ENCODE peak calls at places on chromosomes 5 and 9, in seven cellular contexts. One of them, this sample, is unnamed. For H3K4me1, the result is how much of the 10 kb centered on the place peaks cover.

GRCh38 chr5:151628112-151628823 is 37.1 kb upstream of the FAT2 start:
- DNase-seq in kidney: no peak
- DNase-seq in ascending aorta: no peak
- DNase-seq in left ventricle myocardium inferior: no peak
- DNase-seq in foreskin keratinocyte: peak
- DNase-seq in transverse colon: no peak
- DNase-seq in mammary epithelial cell: peak
- DNase-seq in this sample: no peak

GRCh38 chr5:312845-313244 is 8.7 kb upstream of the AHRR start:
- DNase-seq in transverse colon: no peak
- DNase-seq in mammary epithelial cell: no peak
- DNase-seq in foreskin keratinocyte: no peak
- DNase-seq in kidney: no peak
- DNase-seq in ascending aorta: no peak
- DNase-seq in left ventricle myocardium inferior: peak
- DNase-seq in this sample: no peak

GRCh38 chr5:113166710-113167366 is 190.2 kb downstream of the DCP2 start:
- DNase-seq in mammary epithelial cell: peak
- DNase-seq in left ventricle myocardium inferior: no peak
- DNase-seq in transverse colon: no peak
- DNase-seq in foreskin keratinocyte: peak
- DNase-seq in ascending aorta: no peak
- DNase-seq in kidney: no peak
- DNase-seq in this sample: no peak

GRCh38 chr9:116495725-116496124 is 191.4 kb upstream of the TRIM32 start:
- DNase-seq in transverse colon: no peak
- DNase-seq in left ventricle myocardium inferior: no peak
- DNase-seq in foreskin keratinocyte: no peak
- DNase-seq in ascending aorta: no peak
- DNase-seq in mammary epithelial cell: no peak
- DNase-seq in kidney: no peak
- DNase-seq in this sample: no peak

GRCh38 chr5:157602505-157602904 is 26.9 kb upstream of the ADAM19 start:
- DNase-seq in ascending aorta: no peak
- DNase-seq in transverse colon: no peak
- DNase-seq in kidney: no peak
- DNase-seq in foreskin keratinocyte: peak
- DNase-seq in left ventricle myocardium inferior: no peak
- DNase-seq in mammary epithelial cell: peak
- DNase-seq in this sample: no peak

GRCh38 chr9:136004712-136005111 is 43.5 kb upstream of the UBAC1 start:
- DNase-seq in ascending aorta: no peak
- DNase-seq in kidney: no peak
- DNase-seq in foreskin keratinocyte: no peak
- DNase-seq in mammary epithelial cell: no peak
- DNase-seq in transverse colon: no peak
- DNase-seq in left ventricle myocardium inferior: no peak
- DNase-seq in this sample: no peak

GRCh38 chr5:119708076-119708790 is 78.9 kb downstream of the FAM170A start:
- DNase-seq in foreskin keratinocyte: no peak
- DNase-seq in kidney: no peak
- DNase-seq in left ventricle myocardium inferior: no peak
- DNase-seq in mammary epithelial cell: peak
- DNase-seq in transverse colon: no peak
- DNase-seq in ascending aorta: no peak
- DNase-seq in this sample: no peak

GRCh38 chr5:50553560-50553984 is 112.5 kb upstream of the EMB start:
- DNase-seq in ascending aorta: no peak
- DNase-seq in transverse colon: no peak
- DNase-seq in mammary epithelial cell: peak
- DNase-seq in foreskin keratinocyte: peak
- DNase-seq in kidney: no peak
- DNase-seq in left ventricle myocardium inferior: no peak
- DNase-seq in this sample: no peak

GRCh38 chr5:1229822-1230221 is 4.6 kb downstream of the SLC6A18 start:
- DNase-seq in ascending aorta: no peak
- DNase-seq in kidney: no peak
- DNase-seq in transverse colon: no peak
- DNase-seq in left ventricle myocardium inferior: no peak
- DNase-seq in mammary epithelial cell: no peak
- DNase-seq in foreskin keratinocyte: no peak
- DNase-seq in this sample: no peak

GRCh38 chr9:92245005-92245797 is 48.3 kb downstream of the IARS1 start:
- DNase-seq in ascending aorta: no peak
- DNase-seq in kidney: no peak
- DNase-seq in foreskin keratinocyte: peak
- DNase-seq in mammary epithelial cell: peak
- DNase-seq in left ventricle myocardium inferior: no peak
- DNase-seq in transverse colon: no peak
- DNase-seq in this sample: no peak

GRCh38 chr5:95643152-95643551 is 3.4 kb upstream of the RFESD start:
- DNase-seq in mammary epithelial cell: no peak
- DNase-seq in transverse colon: no peak
- DNase-seq in left ventricle myocardium inferior: no peak
- DNase-seq in foreskin keratinocyte: no peak
- DNase-seq in ascending aorta: no peak
- DNase-seq in kidney: no peak
- DNase-seq in this sample: no peak

GRCh38 chr5:95638632-95639031 is 7.9 kb upstream of the RFESD start:
- DNase-seq in left ventricle myocardium inferior: no peak
- DNase-seq in transverse colon: no peak
- DNase-seq in mammary epithelial cell: no peak
- DNase-seq in foreskin keratinocyte: no peak
- DNase-seq in ascending aorta: no peak
- DNase-seq in kidney: no peak
- DNase-seq in this sample: no peak

GRCh38 chr5:95644351-95645042 is 2.1 kb upstream of the RFESD start:
- DNase-seq in kidney: no peak
- DNase-seq in foreskin keratinocyte: peak
- DNase-seq in left ventricle myocardium inferior: no peak
- DNase-seq in transverse colon: peak
- DNase-seq in ascending aorta: no peak
- DNase-seq in mammary epithelial cell: peak
- DNase-seq in this sample: no peak

GRCh38 chr5:95646569-95647330 is at the start of gene RFESD:
- DNase-seq in ascending aorta: peak
- DNase-seq in left ventricle myocardium inferior: peak
- DNase-seq in mammary epithelial cell: peak
- DNase-seq in kidney: peak
- DNase-seq in foreskin keratinocyte: peak
- DNase-seq in transverse colon: peak
- DNase-seq in this sample: peak

DNA sequence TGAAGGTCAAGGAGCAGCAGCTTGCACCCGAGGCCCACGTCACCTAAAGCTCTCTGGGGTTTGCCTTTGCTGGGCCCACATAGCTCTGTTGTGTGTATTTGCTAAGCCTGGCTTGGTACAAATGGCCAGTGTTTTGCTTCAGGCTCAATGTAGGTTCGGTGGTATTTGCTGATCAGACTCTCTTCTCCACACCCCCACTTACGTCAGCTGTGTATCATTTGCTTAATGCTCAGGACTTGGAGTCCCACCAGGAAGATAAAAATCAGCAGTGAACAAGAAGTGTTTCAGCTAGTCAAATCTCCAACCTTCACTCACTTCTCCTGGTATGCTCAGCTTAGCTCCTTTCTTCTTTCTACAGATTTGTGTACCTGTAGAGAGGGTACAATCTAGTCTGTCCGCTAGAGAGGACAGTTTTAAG is 4.8 kb upstream of the RFESD start:
- DNase-seq in mammary epithelial cell: no peak
- DNase-seq in ascending aorta: no peak
- DNase-seq in foreskin keratinocyte: no peak
- DNase-seq in left ventricle myocardium inferior: no peak
- DNase-seq in transverse colon: no peak
- DNase-seq in kidney: no peak
- DNase-seq in this sample: no peak
- H3K27ac ChIP-seq in mammary epithelial cell: no peak
- H3K27ac ChIP-seq in ascending aorta: peak
- H3K27ac ChIP-seq in foreskin keratinocyte: no peak
- H3K27ac ChIP-seq in left ventricle myocardium inferior: no peak
- H3K27ac ChIP-seq in transverse colon: peak
- H3K27ac ChIP-seq in kidney: peak
- H3K27ac ChIP-seq in this sample: no peak

GRCh38 chr5:58074717-58075116 is 385.2 kb downstream of the PLK2 start:
- DNase-seq in left ventricle myocardium inferior: no peak
- DNase-seq in foreskin keratinocyte: no peak
- DNase-seq in mammary epithelial cell: no peak
- DNase-seq in transverse colon: no peak
- DNase-seq in ascending aorta: no peak
- DNase-seq in kidney: no peak
- DNase-seq in this sample: no peak

GRCh38 chr5:58077966-58078365 is 381.9 kb downstream of the PLK2 start:
- DNase-seq in ascending aorta: no peak
- DNase-seq in kidney: no peak
- DNase-seq in mammary epithelial cell: no peak
- DNase-seq in foreskin keratinocyte: no peak
- DNase-seq in transverse colon: no peak
- DNase-seq in left ventricle myocardium inferior: no peak
- DNase-seq in this sample: no peak

GRCh38 chr5:58075907-58076306 is 384.0 kb downstream of the PLK2 start:
- DNase-seq in left ventricle myocardium inferior: no peak
- DNase-seq in ascending aorta: no peak
- DNase-seq in mammary epithelial cell: no peak
- DNase-seq in transverse colon: no peak
- DNase-seq in kidney: no peak
- DNase-seq in foreskin keratinocyte: no peak
- DNase-seq in this sample: no peak

GRCh38 chr5:58077387-58077786 is 382.5 kb downstream of the PLK2 start:
- DNase-seq in kidney: no peak
- DNase-seq in left ventricle myocardium inferior: no peak
- DNase-seq in transverse colon: no peak
- DNase-seq in mammary epithelial cell: no peak
- DNase-seq in foreskin keratinocyte: no peak
- DNase-seq in ascending aorta: no peak
- DNase-seq in this sample: no peak

DNA sequence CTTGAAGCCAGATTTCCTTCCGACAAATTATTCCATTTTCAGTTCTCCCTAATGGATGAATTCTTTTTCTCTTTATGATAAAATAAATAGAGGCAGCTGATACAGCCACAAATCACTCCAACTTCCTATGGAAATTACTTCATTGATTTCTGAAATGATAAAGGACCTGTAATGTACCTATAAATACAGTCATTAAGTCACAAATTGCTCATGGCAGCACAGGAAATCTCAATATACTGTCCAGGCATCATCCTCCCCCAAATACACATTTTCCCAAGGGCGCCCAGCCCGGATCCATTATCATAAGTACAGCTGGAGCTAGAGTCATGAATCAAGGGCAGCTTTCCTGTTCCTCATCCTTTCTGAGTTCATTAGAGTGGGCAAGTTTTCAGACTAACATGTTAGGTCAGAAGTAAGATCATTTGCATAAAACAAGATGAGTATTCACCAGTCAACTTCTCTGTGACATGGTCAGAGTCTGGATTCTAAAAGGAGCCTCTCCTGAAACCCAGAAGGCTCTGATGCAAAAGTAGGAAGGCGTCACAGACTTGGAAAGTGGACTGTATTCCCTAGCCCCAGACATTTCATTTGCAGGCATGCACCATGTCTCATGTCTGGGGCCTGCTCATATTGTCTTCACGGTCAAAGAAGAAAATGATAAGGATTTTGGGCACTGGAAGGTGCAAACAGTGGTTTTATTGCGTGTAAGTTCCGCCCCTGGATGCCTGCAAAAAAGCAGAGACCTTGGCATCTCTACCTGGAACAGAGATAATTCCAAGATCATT is 383.2 kb downstream of the PLK2 start:
- DNase-seq in mammary epithelial cell: no peak
- DNase-seq in ascending aorta: no peak
- DNase-seq in transverse colon: no peak
- DNase-seq in foreskin keratinocyte: no peak
- DNase-seq in kidney: no peak
- DNase-seq in left ventricle myocardium inferior: no peak
- DNase-seq in this sample: no peak
- H3K4me1 ChIP-seq in mammary epithelial cell: under half
- H3K4me1 ChIP-seq in ascending aorta: under half
- H3K4me1 ChIP-seq in transverse colon: under half
- H3K4me1 ChIP-seq in foreskin keratinocyte: under half
- H3K4me1 ChIP-seq in kidney: under half
- H3K4me1 ChIP-seq in left ventricle myocardium inferior: half or more
- H3K4me1 ChIP-seq in this sample: half or more

DNA sequence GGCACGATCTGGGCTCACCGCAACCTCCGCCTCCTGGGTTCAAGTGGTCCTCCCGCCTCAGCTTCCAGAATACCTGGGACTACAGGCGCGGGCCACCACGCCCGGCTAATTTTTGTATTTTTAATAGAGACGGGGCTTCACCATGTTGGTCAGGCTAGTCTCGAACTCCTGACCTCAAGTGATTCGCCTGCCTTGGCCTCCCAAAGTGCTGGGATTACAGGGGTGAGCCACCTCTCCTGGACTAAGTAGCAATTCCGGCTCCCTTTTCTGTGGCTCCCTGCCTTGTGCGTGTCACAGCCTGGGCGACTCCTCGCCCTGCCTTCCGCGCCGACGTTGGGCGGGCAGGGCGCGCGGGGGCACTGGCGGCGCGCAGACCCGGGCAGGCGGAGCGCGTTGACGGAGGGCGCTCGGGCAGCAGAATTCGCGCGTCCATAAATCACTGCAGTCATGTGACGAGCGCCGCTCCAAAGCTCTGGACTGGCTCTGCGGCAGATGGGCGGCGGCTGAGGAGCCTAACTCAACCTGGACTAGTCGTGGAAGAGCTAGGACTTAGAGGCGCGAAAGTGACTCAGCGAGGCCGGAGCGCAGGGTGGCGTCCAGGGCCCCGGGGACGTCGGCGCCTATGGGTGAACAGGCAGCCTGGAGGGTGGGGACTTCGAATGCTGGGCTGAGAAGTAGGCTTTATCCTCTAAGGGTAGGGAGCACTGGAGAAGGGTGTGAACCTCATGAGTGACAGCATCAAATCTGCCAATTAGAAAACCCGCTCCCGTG is 1.4 kb upstream of the CIZ1 start:
- DNase-seq in mammary epithelial cell: peak
- DNase-seq in kidney: peak
- DNase-seq in foreskin keratinocyte: peak
- DNase-seq in transverse colon: peak
- DNase-seq in left ventricle myocardium inferior: peak
- DNase-seq in ascending aorta: peak
- DNase-seq in this sample: peak
- TF ChIP-seq CTCF in mammary epithelial cell: peak
- TF ChIP-seq CTCF in kidney: peak
- TF ChIP-seq CTCF in foreskin keratinocyte: no peak
- TF ChIP-seq CTCF in transverse colon: no peak
- TF ChIP-seq CTCF in left ventricle myocardium inferior: no peak
- TF ChIP-seq CTCF in ascending aorta: no peak
- TF ChIP-seq CTCF in this sample: peak

DNA sequence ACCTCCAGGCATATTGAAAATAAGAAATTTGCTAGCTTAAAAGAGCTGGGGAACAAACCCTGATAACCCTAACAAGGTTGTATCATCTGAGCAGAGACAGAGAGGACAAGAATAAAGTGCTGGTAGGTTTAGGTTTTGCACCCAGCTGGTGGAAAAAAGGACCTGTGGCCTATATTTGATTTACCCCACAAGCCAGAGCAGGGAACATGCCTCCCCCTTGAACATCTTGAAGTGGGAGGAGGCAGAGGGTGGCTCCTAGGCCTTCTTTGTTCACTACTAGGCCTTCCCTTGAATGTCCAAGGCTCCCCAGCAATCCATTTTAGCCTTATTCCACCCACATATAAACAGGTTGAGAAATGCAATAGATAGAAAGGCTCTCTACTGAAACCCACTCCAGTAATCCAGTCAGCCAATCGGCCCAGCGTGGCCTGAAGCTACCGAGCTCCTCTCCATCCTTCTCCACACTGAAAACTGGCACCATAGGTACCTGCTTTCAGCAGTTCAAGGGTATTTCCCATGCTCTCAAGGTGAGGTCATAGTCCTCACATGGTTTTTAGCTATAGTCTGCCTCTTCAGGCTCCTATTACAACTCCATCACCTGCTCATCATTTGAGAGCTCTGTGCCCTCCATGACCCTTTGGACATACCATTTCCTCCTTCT is 12.0 kb downstream of the FNBP1 start:
- DNase-seq in ascending aorta: no peak
- DNase-seq in transverse colon: no peak
- DNase-seq in left ventricle myocardium inferior: no peak
- DNase-seq in kidney: no peak
- DNase-seq in mammary epithelial cell: no peak
- DNase-seq in foreskin keratinocyte: no peak
- DNase-seq in this sample: no peak
- H3K27ac ChIP-seq in ascending aorta: peak
- H3K27ac ChIP-seq in transverse colon: peak
- H3K27ac ChIP-seq in left ventricle myocardium inferior: no peak
- H3K27ac ChIP-seq in kidney: no peak
- H3K27ac ChIP-seq in mammary epithelial cell: no peak
- H3K27ac ChIP-seq in foreskin keratinocyte: no peak
- H3K27ac ChIP-seq in this sample: no peak